ENCODE peak calls at places on chromosomes 16 and 17, in nine cellular contexts. C is tibial artery, M is suprapubic skin, S is PC-3, P is heart right ventricle, Z is WTC11, X is pancreas, K is RWPE2, W is tibial nerve. I is an unnamed sample.

GRCh38 chr17:79943354-79944241 is 92.1 kb downstream of the TBC1D16 start:
- DNase-seq in C (peak; percentile 59), M (peak; percentile 73), S (no peak), P (no peak), Z (peak; percentile 15), X (no peak), K (peak; percentile 66), W (no peak), I (peak; percentile 14)

GRCh38 chr17:49997256-49997735 is 2.3 kb upstream of the DLX3 start:
- DNase-seq in C (no peak), M (no peak), S (peak; percentile 21), P (no peak), Z (no peak), X (no peak), K (no peak), W (no peak), I (no peak)

GRCh38 chr16:14354561-14355351 is 275.3 kb downstream of the PARN start:
- DNase-seq in C (no peak), M (no peak), S (no peak), P (no peak), Z (no peak), X (no peak), K (no peak), W (no peak), I (no peak)

GRCh38 chr16:48308535-48308934 is 61.2 kb upstream of the ABCC11 start:
- DNase-seq in C (no peak), M (no peak), S (no peak), P (no peak), Z (no peak), X (no peak), K (no peak), W (no peak), I (no peak)

GRCh38 chr17:50221500-50222480 is 20.4 kb upstream of the COL1A1 start:
- DNase-seq in C (peak; percentile 94), M (no peak), S (peak; percentile 58), P (peak; percentile 40), Z (no peak), X (no peak), K (peak; percentile 81), W (peak; percentile 58), I (no peak)

GRCh38 chr17:63939401-63939800 is 7.3 kb upstream of the CD79B start:
- DNase-seq in C (no peak), M (no peak), S (no peak), P (no peak), Z (no peak), X (no peak), K (no peak), W (no peak), I (no peak)

GRCh38 chr17:33628500-33629336 is 335.6 kb upstream of the ASIC2 start:
- DNase-seq in C (no peak), M (no peak), S (no peak), P (peak; percentile 21), Z (no peak), X (no peak), K (no peak), W (no peak), I (no peak)

GRCh38 chr17:16211601-16212000 is 3.7 kb downstream of the NCOR1 start:
- DNase-seq in C (no peak), M (no peak), S (no peak), P (no peak), Z (no peak), X (no peak), K (no peak), W (no peak), I (no peak)

GRCh38 chr17:40548982-40549680 is 16.1 kb downstream of the CCR7 start:
- DNase-seq in C (peak; percentile 88), M (peak; percentile 71), S (peak; percentile 66), P (no peak), Z (peak; percentile 9), X (no peak), K (no peak), W (peak; percentile 82), I (no peak)

GRCh38 chr16:51524555-51525373 is 373.7 kb upstream of the SALL1 start:
- DNase-seq in C (no peak), M (no peak), S (no peak), P (no peak), Z (no peak), X (peak; percentile 4), K (no peak), W (no peak), I (no peak)
- TF ChIP-seq CTCF in C (no peak), M (no peak), S (no peak), P (no peak), Z (no peak), X (no peak), K (no peak), W (no peak), I (no peak)

GRCh38 chr16:765488-765865 is 4.9 kb downstream of the MSLN start:
- DNase-seq in C (no peak), M (no peak), S (no peak), P (no peak), Z (no peak), X (no peak), K (peak; percentile 68), W (no peak), I (no peak)
- TF ChIP-seq CTCF in C (no peak), M (no peak), S (no peak), P (no peak), Z (no peak), X (no peak), K (no peak), W (no peak), I (no peak)

GRCh38 chr16:16143038-16143763 is 80.1 kb downstream of the ABCC6 start:
- DNase-seq in C (no peak), M (no peak), S (peak; percentile 14), P (no peak), Z (peak; percentile 63), X (no peak), K (no peak), W (no peak), I (no peak)
- TF ChIP-seq CTCF in C (no peak), M (no peak), S (peak; percentile 52), P (no peak), Z (peak; percentile 23), X (no peak), K (peak; percentile 25), W (no peak), I (peak; percentile 39)

GRCh38 chr16:4523686-4524085 is 14.9 kb downstream of the CDIP1 start:
- DNase-seq in C (no peak), M (no peak), S (no peak), P (no peak), Z (no peak), X (no peak), K (no peak), W (no peak), I (no peak)
- TF ChIP-seq CTCF in C (no peak), M (no peak), S (no peak), P (no peak), Z (no peak), X (no peak), K (no peak), W (no peak), I (no peak)

I was measured in D721Med.